ENCODE peak calls at places on chromosomes 2 and 18, in nine cellular contexts. One of them, this sample, is unnamed.

GRCh38 chr2:42055573-42056514 is 8.0 kb downstream of the PKDCC start:
- DNase-seq in kidney glomerular epithelial cell: no peak
- DNase-seq in mucosa of gallbladder: peak
- DNase-seq in stimulated activated naive CD8-positive, alpha-beta T cell treated with anti-CD3 and anti-CD28 coated beads, Interleukin-15, Interleukin-2, amounts not matched to agents 100 U/mL and 50 U/mL, for 24 hours: no peak
- DNase-seq in GM23248: no peak
- DNase-seq in cardiac muscle cell: no peak
- DNase-seq in stimulated activated naive B cell treated with anti-CD40 and anti-IgM and Interleukin-4, amounts not matched to agents 10 μg/mL and 1 μg/mL and 100 μg/mL, for 72 hours: no peak
- DNase-seq in uterus: peak
- DNase-seq in tibial nerve: no peak
- DNase-seq in this sample: no peak

GRCh38 chr2:80238692-80239469 is 65.7 kb downstream of the LRRTM1 start:
- DNase-seq in kidney glomerular epithelial cell: peak
- DNase-seq in mucosa of gallbladder: peak
- DNase-seq in stimulated activated naive CD8-positive, alpha-beta T cell treated with anti-CD3 and anti-CD28 coated beads, Interleukin-15, Interleukin-2, amounts not matched to agents 100 U/mL and 50 U/mL, for 24 hours: peak
- DNase-seq in GM23248: peak
- DNase-seq in cardiac muscle cell: peak
- DNase-seq in stimulated activated naive B cell treated with anti-CD40 and anti-IgM and Interleukin-4, amounts not matched to agents 10 μg/mL and 1 μg/mL and 100 μg/mL, for 72 hours: no peak
- DNase-seq in uterus: no peak
- DNase-seq in tibial nerve: no peak
- DNase-seq in this sample: no peak

GRCh38 chr2:172270278-172271079 is 156.9 kb upstream of the ITGA6 start:
- DNase-seq in kidney glomerular epithelial cell: peak
- DNase-seq in mucosa of gallbladder: peak
- DNase-seq in stimulated activated naive CD8-positive, alpha-beta T cell treated with anti-CD3 and anti-CD28 coated beads, Interleukin-15, Interleukin-2, amounts not matched to agents 100 U/mL and 50 U/mL, for 24 hours: no peak
- DNase-seq in GM23248: no peak
- DNase-seq in cardiac muscle cell: no peak
- DNase-seq in stimulated activated naive B cell treated with anti-CD40 and anti-IgM and Interleukin-4, amounts not matched to agents 10 μg/mL and 1 μg/mL and 100 μg/mL, for 72 hours: no peak
- DNase-seq in uterus: no peak
- DNase-seq in tibial nerve: no peak
- DNase-seq in this sample: no peak

GRCh38 chr2:68719912-68720311 is 14.7 kb upstream of the ARHGAP25 start:
- DNase-seq in kidney glomerular epithelial cell: no peak
- DNase-seq in mucosa of gallbladder: no peak
- DNase-seq in stimulated activated naive CD8-positive, alpha-beta T cell treated with anti-CD3 and anti-CD28 coated beads, Interleukin-15, Interleukin-2, amounts not matched to agents 100 U/mL and 50 U/mL, for 24 hours: no peak
- DNase-seq in GM23248: no peak
- DNase-seq in cardiac muscle cell: no peak
- DNase-seq in stimulated activated naive B cell treated with anti-CD40 and anti-IgM and Interleukin-4, amounts not matched to agents 10 μg/mL and 1 μg/mL and 100 μg/mL, for 72 hours: no peak
- DNase-seq in uterus: no peak
- DNase-seq in tibial nerve: no peak
- DNase-seq in this sample: no peak

GRCh38 chr2:96267159-96267971 is 1.3 kb downstream of the CIAO1 start:
- DNase-seq in kidney glomerular epithelial cell: no peak
- DNase-seq in mucosa of gallbladder: no peak
- DNase-seq in stimulated activated naive CD8-positive, alpha-beta T cell treated with anti-CD3 and anti-CD28 coated beads, Interleukin-15, Interleukin-2, amounts not matched to agents 100 U/mL and 50 U/mL, for 24 hours: peak
- DNase-seq in GM23248: peak
- DNase-seq in cardiac muscle cell: peak
- DNase-seq in stimulated activated naive B cell treated with anti-CD40 and anti-IgM and Interleukin-4, amounts not matched to agents 10 μg/mL and 1 μg/mL and 100 μg/mL, for 72 hours: peak
- DNase-seq in uterus: no peak
- DNase-seq in tibial nerve: no peak
- DNase-seq in this sample: no peak

GRCh38 chr2:60565472-60565871 is 12.0 kb upstream of the BCL11A start:
- DNase-seq in kidney glomerular epithelial cell: no peak
- DNase-seq in mucosa of gallbladder: no peak
- DNase-seq in stimulated activated naive CD8-positive, alpha-beta T cell treated with anti-CD3 and anti-CD28 coated beads, Interleukin-15, Interleukin-2, amounts not matched to agents 100 U/mL and 50 U/mL, for 24 hours: no peak
- DNase-seq in GM23248: peak
- DNase-seq in cardiac muscle cell: no peak
- DNase-seq in stimulated activated naive B cell treated with anti-CD40 and anti-IgM and Interleukin-4, amounts not matched to agents 10 μg/mL and 1 μg/mL and 100 μg/mL, for 72 hours: no peak
- DNase-seq in uterus: no peak
- DNase-seq in tibial nerve: no peak
- DNase-seq in this sample: no peak

GRCh38 chr2:236298924-236299475 is 34.8 kb upstream of the ASB18 start:
- DNase-seq in kidney glomerular epithelial cell: no peak
- DNase-seq in mucosa of gallbladder: peak
- DNase-seq in stimulated activated naive CD8-positive, alpha-beta T cell treated with anti-CD3 and anti-CD28 coated beads, Interleukin-15, Interleukin-2, amounts not matched to agents 100 U/mL and 50 U/mL, for 24 hours: no peak
- DNase-seq in GM23248: no peak
- DNase-seq in cardiac muscle cell: no peak
- DNase-seq in stimulated activated naive B cell treated with anti-CD40 and anti-IgM and Interleukin-4, amounts not matched to agents 10 μg/mL and 1 μg/mL and 100 μg/mL, for 72 hours: no peak
- DNase-seq in uterus: no peak
- DNase-seq in tibial nerve: no peak
- DNase-seq in this sample: peak

GRCh38 chr2:39523308-39524044 is 86.4 kb upstream of the MAP4K3 start:
- DNase-seq in kidney glomerular epithelial cell: peak
- DNase-seq in mucosa of gallbladder: no peak
- DNase-seq in stimulated activated naive CD8-positive, alpha-beta T cell treated with anti-CD3 and anti-CD28 coated beads, Interleukin-15, Interleukin-2, amounts not matched to agents 100 U/mL and 50 U/mL, for 24 hours: no peak
- DNase-seq in GM23248: peak
- DNase-seq in cardiac muscle cell: no peak
- DNase-seq in stimulated activated naive B cell treated with anti-CD40 and anti-IgM and Interleukin-4, amounts not matched to agents 10 μg/mL and 1 μg/mL and 100 μg/mL, for 72 hours: no peak
- DNase-seq in uterus: no peak
- DNase-seq in tibial nerve: no peak
- DNase-seq in this sample: no peak

GRCh38 chr2:26532301-26533250 is 54.7 kb upstream of the OTOF start:
- DNase-seq in kidney glomerular epithelial cell: no peak
- DNase-seq in mucosa of gallbladder: no peak
- DNase-seq in stimulated activated naive CD8-positive, alpha-beta T cell treated with anti-CD3 and anti-CD28 coated beads, Interleukin-15, Interleukin-2, amounts not matched to agents 100 U/mL and 50 U/mL, for 24 hours: no peak
- DNase-seq in GM23248: no peak
- DNase-seq in cardiac muscle cell: no peak
- DNase-seq in stimulated activated naive B cell treated with anti-CD40 and anti-IgM and Interleukin-4, amounts not matched to agents 10 μg/mL and 1 μg/mL and 100 μg/mL, for 72 hours: no peak
- DNase-seq in uterus: no peak
- DNase-seq in tibial nerve: no peak
- DNase-seq in this sample: no peak

GRCh38 chr2:148674063-148675020 is 29.8 kb downstream of the EPC2 start:
- DNase-seq in kidney glomerular epithelial cell: peak
- DNase-seq in mucosa of gallbladder: no peak
- DNase-seq in stimulated activated naive CD8-positive, alpha-beta T cell treated with anti-CD3 and anti-CD28 coated beads, Interleukin-15, Interleukin-2, amounts not matched to agents 100 U/mL and 50 U/mL, for 24 hours: peak
- DNase-seq in GM23248: peak
- DNase-seq in cardiac muscle cell: no peak
- DNase-seq in stimulated activated naive B cell treated with anti-CD40 and anti-IgM and Interleukin-4, amounts not matched to agents 10 μg/mL and 1 μg/mL and 100 μg/mL, for 72 hours: peak
- DNase-seq in uterus: no peak
- DNase-seq in tibial nerve: no peak
- DNase-seq in this sample: no peak

GRCh38 chr18:34773378-34773777 is 63.3 kb downstream of the DTNA start:
- DNase-seq in kidney glomerular epithelial cell: no peak
- DNase-seq in mucosa of gallbladder: no peak
- DNase-seq in stimulated activated naive CD8-positive, alpha-beta T cell treated with anti-CD3 and anti-CD28 coated beads, Interleukin-15, Interleukin-2, amounts not matched to agents 100 U/mL and 50 U/mL, for 24 hours: no peak
- DNase-seq in GM23248: peak
- DNase-seq in cardiac muscle cell: no peak
- DNase-seq in stimulated activated naive B cell treated with anti-CD40 and anti-IgM and Interleukin-4, amounts not matched to agents 10 μg/mL and 1 μg/mL and 100 μg/mL, for 72 hours: no peak
- DNase-seq in uterus: no peak
- DNase-seq in tibial nerve: no peak
- DNase-seq in this sample: no peak

GRCh38 chr2:109196081-109196875 is 67.3 kb downstream of the SH3RF3 start:
- DNase-seq in kidney glomerular epithelial cell: no peak
- DNase-seq in mucosa of gallbladder: no peak
- DNase-seq in stimulated activated naive CD8-positive, alpha-beta T cell treated with anti-CD3 and anti-CD28 coated beads, Interleukin-15, Interleukin-2, amounts not matched to agents 100 U/mL and 50 U/mL, for 24 hours: no peak
- DNase-seq in GM23248: no peak
- DNase-seq in cardiac muscle cell: no peak
- DNase-seq in stimulated activated naive B cell treated with anti-CD40 and anti-IgM and Interleukin-4, amounts not matched to agents 10 μg/mL and 1 μg/mL and 100 μg/mL, for 72 hours: no peak
- DNase-seq in uterus: no peak
- DNase-seq in tibial nerve: no peak
- DNase-seq in this sample: no peak

GRCh38 chr2:28161466-28161865 is 231.2 kb upstream of the FOSL2 start:
- DNase-seq in kidney glomerular epithelial cell: no peak
- DNase-seq in mucosa of gallbladder: no peak
- DNase-seq in stimulated activated naive CD8-positive, alpha-beta T cell treated with anti-CD3 and anti-CD28 coated beads, Interleukin-15, Interleukin-2, amounts not matched to agents 100 U/mL and 50 U/mL, for 24 hours: no peak
- DNase-seq in GM23248: peak
- DNase-seq in cardiac muscle cell: no peak
- DNase-seq in stimulated activated naive B cell treated with anti-CD40 and anti-IgM and Interleukin-4, amounts not matched to agents 10 μg/mL and 1 μg/mL and 100 μg/mL, for 72 hours: no peak
- DNase-seq in uterus: no peak
- DNase-seq in tibial nerve: no peak
- DNase-seq in this sample: no peak

GRCh38 chr2:12728221-12728777 is 11.6 kb downstream of the TRIB2 start:
- DNase-seq in kidney glomerular epithelial cell: no peak
- DNase-seq in mucosa of gallbladder: no peak
- DNase-seq in stimulated activated naive CD8-positive, alpha-beta T cell treated with anti-CD3 and anti-CD28 coated beads, Interleukin-15, Interleukin-2, amounts not matched to agents 100 U/mL and 50 U/mL, for 24 hours: peak
- DNase-seq in GM23248: no peak
- DNase-seq in cardiac muscle cell: no peak
- DNase-seq in stimulated activated naive B cell treated with anti-CD40 and anti-IgM and Interleukin-4, amounts not matched to agents 10 μg/mL and 1 μg/mL and 100 μg/mL, for 72 hours: peak
- DNase-seq in uterus: no peak
- DNase-seq in tibial nerve: no peak
- DNase-seq in this sample: no peak

GRCh38 chr2:160425794-160426193 is 67.8 kb downstream of the RBMS1 start:
- DNase-seq in kidney glomerular epithelial cell: no peak
- DNase-seq in mucosa of gallbladder: no peak
- DNase-seq in stimulated activated naive CD8-positive, alpha-beta T cell treated with anti-CD3 and anti-CD28 coated beads, Interleukin-15, Interleukin-2, amounts not matched to agents 100 U/mL and 50 U/mL, for 24 hours: no peak
- DNase-seq in GM23248: peak
- DNase-seq in cardiac muscle cell: no peak
- DNase-seq in stimulated activated naive B cell treated with anti-CD40 and anti-IgM and Interleukin-4, amounts not matched to agents 10 μg/mL and 1 μg/mL and 100 μg/mL, for 72 hours: no peak
- DNase-seq in uterus: no peak
- DNase-seq in tibial nerve: no peak
- DNase-seq in this sample: no peak

GRCh38 chr2:201363857-201364560 is 6.9 kb upstream of the FLACC1 start:
- DNase-seq in kidney glomerular epithelial cell: peak
- DNase-seq in mucosa of gallbladder: no peak
- DNase-seq in stimulated activated naive CD8-positive, alpha-beta T cell treated with anti-CD3 and anti-CD28 coated beads, Interleukin-15, Interleukin-2, amounts not matched to agents 100 U/mL and 50 U/mL, for 24 hours: no peak
- DNase-seq in GM23248: peak
- DNase-seq in cardiac muscle cell: peak
- DNase-seq in stimulated activated naive B cell treated with anti-CD40 and anti-IgM and Interleukin-4, amounts not matched to agents 10 μg/mL and 1 μg/mL and 100 μg/mL, for 72 hours: peak
- DNase-seq in uterus: no peak
- DNase-seq in tibial nerve: no peak
- DNase-seq in this sample: no peak

GRCh38 chr18:11993264-11993916 is 12.1 kb downstream of the IMPA2 start:
- DNase-seq in kidney glomerular epithelial cell: no peak
- DNase-seq in mucosa of gallbladder: no peak
- DNase-seq in stimulated activated naive CD8-positive, alpha-beta T cell treated with anti-CD3 and anti-CD28 coated beads, Interleukin-15, Interleukin-2, amounts not matched to agents 100 U/mL and 50 U/mL, for 24 hours: no peak
- DNase-seq in GM23248: no peak
- DNase-seq in cardiac muscle cell: no peak
- DNase-seq in stimulated activated naive B cell treated with anti-CD40 and anti-IgM and Interleukin-4, amounts not matched to agents 10 μg/mL and 1 μg/mL and 100 μg/mL, for 72 hours: no peak
- DNase-seq in uterus: no peak
- DNase-seq in tibial nerve: no peak
- DNase-seq in this sample: no peak

GRCh38 chr2:195337597-195337996 is 319.4 kb upstream of the SLC39A10 start:
- DNase-seq in kidney glomerular epithelial cell: peak
- DNase-seq in mucosa of gallbladder: no peak
- DNase-seq in stimulated activated naive CD8-positive, alpha-beta T cell treated with anti-CD3 and anti-CD28 coated beads, Interleukin-15, Interleukin-2, amounts not matched to agents 100 U/mL and 50 U/mL, for 24 hours: no peak
- DNase-seq in GM23248: no peak
- DNase-seq in cardiac muscle cell: no peak
- DNase-seq in stimulated activated naive B cell treated with anti-CD40 and anti-IgM and Interleukin-4, amounts not matched to agents 10 μg/mL and 1 μg/mL and 100 μg/mL, for 72 hours: no peak
- DNase-seq in uterus: no peak
- DNase-seq in tibial nerve: no peak
- DNase-seq in this sample: no peak

GRCh38 chr2:185998562-185999070 is 260.0 kb downstream of the FSIP2 start:
- DNase-seq in kidney glomerular epithelial cell: no peak
- DNase-seq in mucosa of gallbladder: no peak
- DNase-seq in stimulated activated naive CD8-positive, alpha-beta T cell treated with anti-CD3 and anti-CD28 coated beads, Interleukin-15, Interleukin-2, amounts not matched to agents 100 U/mL and 50 U/mL, for 24 hours: no peak
- DNase-seq in GM23248: no peak
- DNase-seq in cardiac muscle cell: no peak
- DNase-seq in stimulated activated naive B cell treated with anti-CD40 and anti-IgM and Interleukin-4, amounts not matched to agents 10 μg/mL and 1 μg/mL and 100 μg/mL, for 72 hours: no peak
- DNase-seq in uterus: no peak
- DNase-seq in tibial nerve: no peak
- DNase-seq in this sample: no peak

GRCh38 chr2:41042343-41042742 is 590.5 kb upstream of the SLC8A1 start:
- DNase-seq in kidney glomerular epithelial cell: no peak
- DNase-seq in mucosa of gallbladder: no peak
- DNase-seq in stimulated activated naive CD8-positive, alpha-beta T cell treated with anti-CD3 and anti-CD28 coated beads, Interleukin-15, Interleukin-2, amounts not matched to agents 100 U/mL and 50 U/mL, for 24 hours: no peak
- DNase-seq in GM23248: peak
- DNase-seq in cardiac muscle cell: no peak
- DNase-seq in stimulated activated naive B cell treated with anti-CD40 and anti-IgM and Interleukin-4, amounts not matched to agents 10 μg/mL and 1 μg/mL and 100 μg/mL, for 72 hours: no peak
- DNase-seq in uterus: no peak
- DNase-seq in tibial nerve: no peak
- DNase-seq in this sample: no peak

GRCh38 chr2:111046670-111047069 is 74.0 kb upstream of the BCL2L11 start:
- DNase-seq in kidney glomerular epithelial cell: no peak
- DNase-seq in mucosa of gallbladder: no peak
- DNase-seq in stimulated activated naive CD8-positive, alpha-beta T cell treated with anti-CD3 and anti-CD28 coated beads, Interleukin-15, Interleukin-2, amounts not matched to agents 100 U/mL and 50 U/mL, for 24 hours: no peak
- DNase-seq in GM23248: no peak
- DNase-seq in cardiac muscle cell: no peak
- DNase-seq in stimulated activated naive B cell treated with anti-CD40 and anti-IgM and Interleukin-4, amounts not matched to agents 10 μg/mL and 1 μg/mL and 100 μg/mL, for 72 hours: no peak
- DNase-seq in uterus: no peak
- DNase-seq in tibial nerve: no peak
- DNase-seq in this sample: no peak

GRCh38 chr2:200405599-200406298 is 99.3 kb downstream of the SPATS2L start:
- DNase-seq in kidney glomerular epithelial cell: peak
- DNase-seq in mucosa of gallbladder: peak
- DNase-seq in stimulated activated naive CD8-positive, alpha-beta T cell treated with anti-CD3 and anti-CD28 coated beads, Interleukin-15, Interleukin-2, amounts not matched to agents 100 U/mL and 50 U/mL, for 24 hours: no peak
- DNase-seq in GM23248: peak
- DNase-seq in cardiac muscle cell: no peak
- DNase-seq in stimulated activated naive B cell treated with anti-CD40 and anti-IgM and Interleukin-4, amounts not matched to agents 10 μg/mL and 1 μg/mL and 100 μg/mL, for 72 hours: no peak
- DNase-seq in uterus: no peak
- DNase-seq in tibial nerve: no peak
- DNase-seq in this sample: no peak